ENCODE peak calls at places on chromosomes 3 and 15, in four cellular contexts. O is IMR-90, A is H9, C is H1. I is an unnamed sample.

GRCh38 chr3:19065027-19065426 is 83.3 kb upstream of the KCNH8 start:
- DNase-seq in A (no peak), O (no peak), C (no peak), I (peak)

GRCh38 chr3:187315872-187316271 is 24.3 kb upstream of the MASP1 start:
- DNase-seq in C (no peak), O (no peak), A (no peak), I (no peak)

GRCh38 chr3:131630117-131630516 is 127.3 kb upstream of the MRPL3 start:
- DNase-seq in O (no peak), A (no peak), C (no peak), I (peak)

GRCh38 chr3:170471149-170471548 is 52.5 kb downstream of the CLDN11 start:
- DNase-seq in A (no peak), C (peak), O (peak), I (no peak)

GRCh38 chr3:32037932-32038271 is 56.4 kb downstream of the ZNF860 start:
- DNase-seq in A (no peak), C (no peak), O (no peak), I (no peak)

GRCh38 chr3:170814822-170815221 is 55.2 kb downstream of the RPL22L1 start:
- DNase-seq in O (no peak), A (no peak), C (no peak), I (no peak)

GRCh38 chr15:70087708-70088352 is 9.9 kb downstream of the TLE3 start:
- DNase-seq in O (no peak), C (no peak), A (no peak), I (peak)

GRCh38 chr3:152396867-152397266 is 128.1 kb downstream of the MBNL1 start:
- DNase-seq in A (no peak), O (no peak), C (no peak), I (no peak)

GRCh38 chr3:112894258-112894657 is 47.6 kb upstream of the CD200R1L start:
- DNase-seq in A (peak), C (peak), O (peak), I (peak)

GRCh38 chr3:87468938-87469337 is 192.6 kb upstream of the POU1F1 start:
- DNase-seq in A (no peak), O (no peak), C (no peak), I (no peak)

GRCh38 chr3:32334675-32335074 is 57.0 kb upstream of the CMTM7 start:
- DNase-seq in C (peak), O (no peak), A (peak), I (peak)

GRCh38 chr15:41999290-42000285 is 21.3 kb downstream of the PLA2G4E start:
- DNase-seq in O (no peak), C (no peak), A (no peak), I (no peak)

DNA sequence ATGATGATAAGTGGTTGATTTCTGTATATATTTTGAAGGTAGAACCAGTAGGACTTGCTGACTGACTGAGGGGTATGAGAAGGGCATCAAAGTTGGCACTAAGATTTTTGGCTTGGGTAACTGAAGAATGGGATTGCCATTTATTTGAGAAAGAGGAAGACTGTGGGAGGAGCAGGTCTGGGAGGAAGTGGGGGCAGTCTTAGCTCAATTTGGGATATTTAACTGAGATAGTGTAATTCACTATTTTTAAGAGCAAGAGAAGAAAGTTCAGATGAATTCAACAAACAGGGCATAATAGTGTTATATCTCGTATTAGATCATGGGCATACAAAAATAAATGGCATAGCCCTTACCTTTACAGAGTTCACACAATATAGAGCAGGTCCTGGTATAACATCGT is 1.7 kb downstream of the BUB1B start:
- DNase-seq in A (no peak), C (no peak), O (no peak), I (no peak)
- H3K9ac ChIP-seq in A (peak), C (peak), O (no peak), I (peak)

GRCh38 chr3:139969386-139969785 is 34.4 kb downstream of the CLSTN2 start:
- DNase-seq in A (no peak), C (no peak), O (no peak), I (no peak)
- H4K5ac ChIP-seq in A (no peak), C (no peak), O (no peak), I (no peak)

GRCh38 chr15:60912984-60913697 is 316.0 kb downstream of the RORA start:
- DNase-seq in A (no peak), C (no peak), O (no peak), I (no peak)
- H3K9ac ChIP-seq in A (no peak), C (no peak), O (no peak), I (no peak)

DNA sequence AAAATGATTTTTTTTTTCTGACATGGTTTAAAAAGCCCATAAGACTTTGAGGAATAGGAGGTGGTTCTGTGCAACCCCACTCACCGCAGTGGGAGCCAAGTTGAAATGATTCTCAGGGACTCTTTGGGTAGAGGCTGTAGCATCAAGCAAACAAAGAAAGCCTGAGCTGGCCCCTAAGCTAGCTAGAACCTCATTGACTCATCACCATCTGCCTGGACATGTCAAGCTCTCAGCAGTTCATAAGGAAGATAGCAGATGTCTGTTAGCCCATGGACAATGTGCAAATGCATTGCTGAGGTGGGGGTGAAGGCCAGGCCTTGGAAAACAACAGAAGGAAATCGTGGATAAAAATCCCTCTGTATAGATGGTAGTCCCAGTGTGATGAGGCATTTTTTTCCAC is 234.8 kb downstream of the NR2F2 start:
- DNase-seq in O (no peak), C (no peak), A (no peak), I (no peak)
- H4K5ac ChIP-seq in O (no peak), C (no peak), A (no peak), I (no peak)